ENCODE peak calls at places on chromosomes 6 and 20, in five cellular contexts. F, M, L, S and G are unnamed samples.

GRCh38 chr20:34570859-34571306 is 12.4 kb downstream of the MAP1LC3A start:
- DNase-seq in F (no peak), M (no peak), L (peak), S (no peak), G (no peak)

GRCh38 chr20:23268792-23269354 is 81.7 kb upstream of the NXT1 start:
- DNase-seq in F (no peak), M (no peak), L (no peak), S (no peak), G (no peak)

GRCh38 chr20:12573428-12573827 is 435.3 kb upstream of the SPTLC3 start:
- DNase-seq in F (no peak), M (no peak), L (no peak), S (no peak), G (no peak)

GRCh38 chr6:110853754-110854477 is 20.7 kb upstream of the AMD1 start:
- DNase-seq in F (no peak), M (no peak), L (no peak), S (no peak), G (no peak)

GRCh38 chr6:166365806-166366205 is 16.9 kb downstream of the MPC1 start:
- DNase-seq in F (no peak), M (no peak), L (no peak), S (no peak), G (no peak)

GRCh38 chr6:85640806-85641205 is 1.9 kb downstream of the SYNCRIP start:
- DNase-seq in F (peak), M (no peak), L (no peak), S (no peak), G (no peak)

GRCh38 chr6:152765331-152765730 is 14.7 kb downstream of the VIP start:
- DNase-seq in F (no peak), M (no peak), L (no peak), S (no peak), G (no peak)

GRCh38 chr6:127855542-127856159 is 45.2 kb downstream of the THEMIS start:
- DNase-seq in F (no peak), M (peak), L (peak), S (peak), G (peak)

GRCh38 chr6:153131037-153131981 is at the start of gene RGS17:
- DNase-seq in F (peak), M (peak), L (peak), S (peak), G (peak)

GRCh38 chr6:148934956-148935355 is 188.1 kb downstream of the UST start:
- DNase-seq in F (peak), M (no peak), L (no peak), S (no peak), G (no peak)

GRCh38 chr20:55069951-55070350 is 594.6 kb downstream of the DOK5 start:
- DNase-seq in F (no peak), M (no peak), L (no peak), S (no peak), G (no peak)

GRCh38 chr6:84177253-84177652 is 50.2 kb downstream of the CEP162 start:
- DNase-seq in F (no peak), M (no peak), L (no peak), S (no peak), G (no peak)

GRCh38 chr6:34459899-34460593 is 5.8 kb upstream of the PACSIN1 start:
- DNase-seq in F (no peak), M (peak), L (peak), S (peak), G (peak)

GRCh38 chr20:40945754-40946451 is 82.7 kb upstream of the TOP1 start:
- DNase-seq in F (peak), M (no peak), L (peak), S (peak), G (peak)

GRCh38 chr20:41183391-41183790 is 46.0 kb downstream of the PLCG1 start:
- DNase-seq in F (no peak), M (no peak), L (no peak), S (no peak), G (no peak)

GRCh38 chr6:25972128-25972527 is 9.5 kb downstream of the TRIM38 start:
- DNase-seq in F (no peak), M (no peak), L (no peak), S (no peak), G (no peak)

GRCh38 chr20:62063981-62064787 is 1.5 kb downstream of the TAF4 start:
- DNase-seq in F (no peak), M (no peak), L (peak), S (peak), G (peak)

GRCh38 chr6:80548496-80548895 is 442.0 kb downstream of the BCKDHB start:
- DNase-seq in F (no peak), M (no peak), L (no peak), S (no peak), G (no peak)

GRCh38 chr6:149990672-149991402 is 27.1 kb downstream of the ULBP1 start:
- DNase-seq in F (peak), M (no peak), L (peak), S (no peak), G (peak)

GRCh38 chr6:52304917-52305316 is 20.4 kb upstream of the MCM3 start:
- DNase-seq in F (no peak), M (no peak), L (no peak), S (no peak), G (no peak)

GRCh38 chr6:112618796-112619195 is 271.7 kb downstream of the RFPL4B start:
- DNase-seq in F (no peak), M (no peak), L (no peak), S (peak), G (peak)

GRCh38 chr6:139881728-139882211 is 507.3 kb upstream of the CITED2 start:
- DNase-seq in F (no peak), M (peak), L (peak), S (no peak), G (peak)

GRCh38 chr6:26743157-26743821 is 83.7 kb upstream of the ZNF322 start:
- DNase-seq in F (no peak), M (no peak), L (no peak), S (no peak), G (no peak)

GRCh38 chr6:150898390-150899170 is 33.1 kb downstream of the MTHFD1L start:
- DNase-seq in F (no peak), M (no peak), L (no peak), S (no peak), G (no peak)

GRCh38 chr6:94196891-94197290 is 777.5 kb upstream of the EPHA7 start:
- DNase-seq in F (no peak), M (no peak), L (no peak), S (no peak), G (no peak)